ENCODE peak calls at places on chromosomes 16 and 17, in four cellular contexts. P, C, E and Z are unnamed samples.

GRCh38 chr16:477287-477686 is 50.2 kb upstream of the CAPN15 start:
- DNase-seq in P (no peak), C (no peak), E (no peak), Z (no peak)

GRCh38 chr17:17792551-17793377 is 44.0 kb downstream of the SREBF1 start:
- DNase-seq in P (peak; percentile 33), C (no peak), E (peak; percentile 78), Z (peak; percentile 84)

GRCh38 chr16:76857402-76857801 is 333.6 kb upstream of the MON1B start:
- DNase-seq in P (no peak), C (no peak), E (no peak), Z (no peak)

GRCh38 chr17:77873518-77874302 is 84.8 kb upstream of the TNRC6C start:
- DNase-seq in P (no peak), C (no peak), E (no peak), Z (no peak)

GRCh38 chr17:35243459-35244204 is 760 bp downstream of the SLFN5 start:
- DNase-seq in P (peak; percentile 45), C (peak; percentile 54), E (peak; percentile 81), Z (peak; percentile 44)

GRCh38 chr16:71552698-71553503 is 24.0 kb downstream of the TAT start:
- DNase-seq in P (no peak), C (no peak), E (no peak), Z (no peak)

GRCh38 chr16:15482068-15482747 is 47.8 kb downstream of the BMERB1 start:
- DNase-seq in P (no peak), C (peak; percentile 30), E (no peak), Z (peak; percentile 48)

GRCh38 chr17:42247734-42248133 is 28.5 kb downstream of the STAT5B start:
- DNase-seq in P (no peak), C (no peak), E (no peak), Z (no peak)

GRCh38 chr16:15777533-15778203 is 79.2 kb downstream of the MYH11 start:
- DNase-seq in P (no peak), C (no peak), E (no peak), Z (peak; percentile 29)

GRCh38 chr17:80260791-80261158 is at the start of gene RNF213:
- DNase-seq in P (peak; percentile 35), C (peak; percentile 41), E (peak; percentile 78), Z (peak; percentile 43)

GRCh38 chr16:78504391-78504945 is 405.0 kb downstream of the WWOX start:
- DNase-seq in P (no peak), C (no peak), E (no peak), Z (no peak)

GRCh38 chr16:67158637-67159600 is 790 bp downstream of the TRADD start:
- DNase-seq in P (peak; percentile 77), C (no peak), E (peak; percentile 88), Z (peak; percentile 75)

GRCh38 chr16:46830417-46830901 is 521 bp downstream of the C16orf87 start:
- DNase-seq in P (peak; percentile 10), C (no peak), E (peak; percentile 60), Z (peak; percentile 41)

GRCh38 chr16:56713794-56714193 is 16.1 kb upstream of the NUP93 start:
- DNase-seq in P (no peak), C (no peak), E (no peak), Z (no peak)

GRCh38 chr17:45262516-45263476 is 902 bp upstream of the SPATA32 start:
- DNase-seq in P (no peak), C (no peak), E (peak; percentile 44), Z (no peak)

GRCh38 chr16:51845586-51845985 is 694.5 kb upstream of the SALL1 start:
- DNase-seq in P (no peak), C (no peak), E (no peak), Z (no peak)

GRCh38 chr16:48022496-48022895 is 133.3 kb downstream of the ABCC12 start:
- DNase-seq in P (no peak), C (no peak), E (no peak), Z (no peak)

GRCh38 chr16:46947900-46948547 is 25.4 kb downstream of the DNAJA2 start:
- DNase-seq in P (no peak), C (no peak), E (no peak), Z (peak; percentile 50)

GRCh38 chr17:8162997-8163977 is 539 bp upstream of the VAMP2 start:
- DNase-seq in P (no peak), C (no peak), E (peak; percentile 62), Z (no peak)

GRCh38 chr16:18932243-18932997 is 6.2 kb upstream of the SMG1 start:
- DNase-seq in P (no peak), C (no peak), E (no peak), Z (no peak)

GRCh38 chr16:57422026-57422944 is 17.7 kb downstream of the CCL17 start:
- DNase-seq in P (no peak), C (no peak), E (no peak), Z (peak; percentile 68)

GRCh38 chr16:69772560-69773254 is 10.6 kb downstream of the WWP2 start:
- DNase-seq in P (no peak), C (no peak), E (no peak), Z (no peak)

GRCh38 chr17:34347063-34347462 is 9.2 kb upstream of the CCL13 start:
- DNase-seq in P (no peak), C (no peak), E (no peak), Z (no peak)

GRCh38 chr17:65405563-65405962 is 155.9 kb downstream of the AXIN2 start:
- DNase-seq in P (no peak), C (no peak), E (no peak), Z (no peak)
- H3K36me3 ChIP-seq in P (no peaks in the 10 kb centered on the region), C (no peaks in the 10 kb centered on the region), E (no peaks in the 10 kb centered on the region), Z (no peaks in the 10 kb centered on the region)

DNA sequence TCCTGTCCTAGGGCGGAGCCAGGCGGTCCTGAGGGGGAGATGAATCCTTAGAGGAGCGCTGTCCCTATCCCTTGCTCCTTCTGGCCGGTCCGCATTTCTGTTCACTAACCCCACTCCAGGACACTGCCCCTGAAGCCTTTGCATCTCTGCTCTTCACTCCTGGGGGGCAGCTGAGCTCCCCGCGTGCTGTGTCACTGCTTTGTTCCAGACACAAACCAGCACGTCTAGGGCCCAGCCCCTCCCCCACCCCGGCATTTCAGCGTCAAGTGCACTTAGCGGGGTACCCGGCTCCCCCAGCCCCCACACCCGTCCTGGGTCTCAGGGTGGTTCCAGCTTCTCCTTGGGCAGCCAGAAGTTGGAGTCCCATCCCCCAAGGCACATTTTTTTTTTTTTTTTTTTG is 8.9 kb downstream of the CORO6 start:
- DNase-seq in P (no peak), C (no peak), E (no peak), Z (no peak)
- H3K4me3 ChIP-seq in P (peak overlapping the region; percentile 24), C (no peak overlapping the region), E (peak overlapping the region; percentile 53), Z (no peak overlapping the region)

GRCh38 chr16:58578642-58579041 is 51.0 kb downstream of the CNOT1 start:
- DNase-seq in P (no peak), C (no peak), E (no peak), Z (no peak)

GRCh38 chr16:58574895-58575294 is 54.7 kb downstream of the CNOT1 start:
- DNase-seq in P (no peak), C (no peak), E (no peak), Z (no peak)

GRCh38 chr16:58582971-58583765 is 46.5 kb downstream of the CNOT1 start:
- DNase-seq in P (no peak), C (no peak), E (no peak), Z (peak; percentile 92)

GRCh38 chr16:58582133-58582532 is 47.5 kb downstream of the CNOT1 start:
- DNase-seq in P (no peak), C (no peak), E (no peak), Z (no peak)

DNA sequence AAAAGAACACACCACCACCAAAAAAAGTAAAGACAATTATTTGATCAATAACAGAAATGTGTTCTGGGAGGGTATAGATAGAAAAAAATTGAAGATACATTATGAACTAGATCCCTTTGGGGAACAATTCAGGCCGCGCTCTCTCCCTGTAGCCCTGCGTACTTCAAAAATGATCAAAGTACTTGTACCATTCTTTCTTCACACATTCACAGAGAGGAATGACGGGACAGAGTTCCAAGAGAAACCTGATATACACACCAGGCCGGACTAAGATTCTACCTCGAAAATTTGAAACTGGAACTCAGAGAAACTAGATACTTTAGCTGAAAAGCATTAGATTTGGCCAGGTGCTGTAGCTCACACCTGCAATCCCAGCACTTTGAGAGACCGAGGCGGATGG is 50.0 kb downstream of the CNOT1 start:
- DNase-seq in P (no peak), C (no peak), E (no peak), Z (no peak)
- H3K36me3 ChIP-seq in P (peaks cover 90% of the 10 kb centered on the region), C (peaks cover 37% of the 10 kb centered on the region), E (peaks cover 80% of the 10 kb centered on the region), Z (peaks cover 98% of the 10 kb centered on the region)

GRCh38 chr17:2798188-2798587 is 1.9 kb downstream of the RAP1GAP2 start:
- DNase-seq in P (no peak), C (no peak), E (no peak), Z (no peak)

GRCh38 chr17:2796164-2797140 is at the start of gene RAP1GAP2:
- DNase-seq in P (peak; percentile 69), C (peak; percentile 75), E (peak; percentile 85), Z (no peak)

GRCh38 chr17:2797632-2798031 is 1.4 kb downstream of the RAP1GAP2 start:
- DNase-seq in P (no peak), C (no peak), E (no peak), Z (no peak)

GRCh38 chr17:2798679-2799078 is 2.4 kb downstream of the RAP1GAP2 start:
- DNase-seq in P (no peak), C (no peak), E (no peak), Z (no peak)

DNA sequence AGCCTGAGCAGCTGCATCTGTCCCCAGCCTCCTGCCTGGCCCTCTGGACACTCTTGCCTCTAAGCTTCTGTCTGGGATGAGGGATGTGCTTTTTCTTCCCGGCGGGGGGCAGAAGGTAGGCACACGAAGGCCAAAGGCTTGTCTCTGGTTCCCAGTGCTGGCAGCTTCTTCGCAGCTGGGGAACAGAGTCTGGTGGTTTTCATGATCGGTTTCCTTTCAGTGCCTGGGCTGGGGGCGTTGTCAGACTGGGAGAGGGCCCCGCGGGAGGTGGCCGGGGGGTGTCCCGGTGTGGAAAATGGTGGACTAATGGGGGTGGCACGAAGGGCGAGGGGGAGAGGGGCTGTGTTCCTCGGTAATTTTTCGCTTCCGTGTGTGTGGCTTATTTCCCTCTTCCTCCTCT is 988 bp downstream of the RAP1GAP2 start:
- DNase-seq in P (no peak), C (no peak), E (no peak), Z (no peak)
- H3K4me3 ChIP-seq in P (peak overlapping the region; percentile 78), C (no peak overlapping the region), E (peak overlapping the region; percentile 75), Z (no peak overlapping the region)

GRCh38 chr17:37045271-37045946 is 96.7 kb downstream of the AATF start:
- DNase-seq in P (no peak), C (no peak), E (no peak), Z (no peak)

GRCh38 chr17:37047631-37048104 is 98.9 kb downstream of the AATF start:
- DNase-seq in P (peak; percentile 51), C (peak; percentile 71), E (peak; percentile 84), Z (peak; percentile 78)

GRCh38 chr17:37051839-37052238 is 103.1 kb downstream of the AATF start:
- DNase-seq in P (no peak), C (no peak), E (no peak), Z (no peak)

GRCh38 chr17:37050905-37051304 is 102.2 kb downstream of the AATF start:
- DNase-seq in P (no peak), C (no peak), E (no peak), Z (no peak)

GRCh38 chr17:37048806-37049205 is 100.1 kb downstream of the AATF start:
- DNase-seq in P (no peak), C (no peak), E (no peak), Z (no peak)
- H3K36me3 ChIP-seq in P (peaks cover 31% of the 10 kb centered on the region), C (peaks cover 8% of the 10 kb centered on the region), E (peaks cover 32% of the 10 kb centered on the region), Z (no peaks in the 10 kb centered on the region)